ENCODE peak calls at places on chromosomes 1 and 21, in four cellular contexts. One of them, this sample, is unnamed.

GRCh38 chr1:193685986-193686385 is 499.6 kb upstream of the B3GALT2 start:
- DNase-seq in ovary: no peak
- DNase-seq in transverse colon: no peak
- DNase-seq in mammary epithelial cell: no peak
- DNase-seq in this sample: no peak

GRCh38 chr1:31669786-31670582 is 25.3 kb upstream of the PEF1 start:
- DNase-seq in ovary: peak; percentile 79
- DNase-seq in transverse colon: peak; percentile 90
- DNase-seq in mammary epithelial cell: peak; percentile 86
- DNase-seq in this sample: peak; percentile 94

GRCh38 chr21:38814126-38815059 is 8.7 kb downstream of the ETS2 start:
- DNase-seq in ovary: no peak
- DNase-seq in transverse colon: peak; percentile 57
- DNase-seq in mammary epithelial cell: no peak
- DNase-seq in this sample: no peak

GRCh38 chr1:76291186-76291585 is 216.6 kb downstream of the ST6GALNAC3 start:
- DNase-seq in ovary: no peak
- DNase-seq in transverse colon: no peak
- DNase-seq in mammary epithelial cell: no peak
- DNase-seq in this sample: no peak

GRCh38 chr1:22712502-22713271 is 2.0 kb downstream of the EPHB2 start:
- DNase-seq in ovary: peak; percentile 45
- DNase-seq in transverse colon: peak; percentile 48
- DNase-seq in mammary epithelial cell: no peak
- DNase-seq in this sample: no peak

GRCh38 chr1:187121661-187122060 is 292.9 kb downstream of the PLA2G4A start:
- DNase-seq in ovary: no peak
- DNase-seq in transverse colon: no peak
- DNase-seq in mammary epithelial cell: no peak
- DNase-seq in this sample: no peak

GRCh38 chr1:240909701-240910457 is 297.9 kb upstream of the GREM2 start:
- DNase-seq in ovary: no peak
- DNase-seq in transverse colon: no peak
- DNase-seq in mammary epithelial cell: no peak
- DNase-seq in this sample: no peak

GRCh38 chr1:150182233-150182632 is 32.5 kb downstream of the PLEKHO1 start:
- DNase-seq in ovary: no peak
- DNase-seq in transverse colon: no peak
- DNase-seq in mammary epithelial cell: no peak
- DNase-seq in this sample: peak; percentile 68

GRCh38 chr1:172041689-172042088 is 200.4 kb downstream of the DNM3 start:
- DNase-seq in ovary: no peak
- DNase-seq in transverse colon: no peak
- DNase-seq in mammary epithelial cell: no peak
- DNase-seq in this sample: no peak

GRCh38 chr1:212529211-212529731 is 79.3 kb upstream of the ATF3 start:
- DNase-seq in ovary: no peak
- DNase-seq in transverse colon: no peak
- DNase-seq in mammary epithelial cell: peak; percentile 45
- DNase-seq in this sample: no peak

GRCh38 chr1:88985033-88985432 is 7.4 kb downstream of the KYAT3 start:
- DNase-seq in ovary: peak; percentile 45
- DNase-seq in transverse colon: no peak
- DNase-seq in mammary epithelial cell: peak; percentile 94
- DNase-seq in this sample: no peak

GRCh38 chr1:217089239-217090014 is 366.2 kb upstream of the ESRRG start:
- DNase-seq in ovary: peak; percentile 28
- DNase-seq in transverse colon: peak; percentile 48
- DNase-seq in mammary epithelial cell: peak; percentile 43
- DNase-seq in this sample: no peak

GRCh38 chr1:61005572-61006386 is 76.6 kb upstream of the NFIA start:
- DNase-seq in ovary: no peak
- DNase-seq in transverse colon: no peak
- DNase-seq in mammary epithelial cell: no peak
- DNase-seq in this sample: no peak

GRCh38 chr1:156958247-156958714 is 37.8 kb downstream of the LRRC71 start:
- DNase-seq in ovary: no peak
- DNase-seq in transverse colon: no peak
- DNase-seq in mammary epithelial cell: peak; percentile 46
- DNase-seq in this sample: no peak

GRCh38 chr1:13819637-13820036 is 119.6 kb downstream of the PRDM2 start:
- DNase-seq in ovary: no peak
- DNase-seq in transverse colon: no peak
- DNase-seq in mammary epithelial cell: no peak
- DNase-seq in this sample: no peak

GRCh38 chr1:71330991-71331390 is 250.2 kb upstream of the ZRANB2 start:
- DNase-seq in ovary: no peak
- DNase-seq in transverse colon: no peak
- DNase-seq in mammary epithelial cell: no peak
- DNase-seq in this sample: no peak

GRCh38 chr1:26666855-26667254 is 29.0 kb upstream of the ARID1A start:
- DNase-seq in ovary: no peak
- DNase-seq in transverse colon: no peak
- DNase-seq in mammary epithelial cell: peak; percentile 49
- DNase-seq in this sample: no peak

GRCh38 chr1:162168261-162168660 is 98.8 kb downstream of the NOS1AP start:
- DNase-seq in ovary: no peak
- DNase-seq in transverse colon: no peak
- DNase-seq in mammary epithelial cell: no peak
- DNase-seq in this sample: no peak

GRCh38 chr1:48617227-48617626 is 145.2 kb upstream of the SPATA6 start:
- DNase-seq in ovary: no peak
- DNase-seq in transverse colon: no peak
- DNase-seq in mammary epithelial cell: peak; percentile 53
- DNase-seq in this sample: no peak

GRCh38 chr21:46554431-46555224 is 50.3 kb downstream of the S100B start:
- DNase-seq in ovary: no peak
- DNase-seq in transverse colon: no peak
- DNase-seq in mammary epithelial cell: no peak
- DNase-seq in this sample: no peak

GRCh38 chr1:56547977-56548376 is 31.4 kb downstream of the PLPP3 start:
- DNase-seq in ovary: no peak
- DNase-seq in transverse colon: peak; percentile 33
- DNase-seq in mammary epithelial cell: no peak
- DNase-seq in this sample: no peak

GRCh38 chr1:200526709-200527612 is 93.6 kb downstream of the KIF14 start:
- DNase-seq in ovary: no peak
- DNase-seq in transverse colon: no peak
- DNase-seq in mammary epithelial cell: no peak
- DNase-seq in this sample: no peak

GRCh38 chr1:11746092-11746491 is 10.2 kb downstream of the AGTRAP start:
- DNase-seq in ovary: no peak
- DNase-seq in transverse colon: no peak
- DNase-seq in mammary epithelial cell: peak; percentile 30
- DNase-seq in this sample: no peak

GRCh38 chr21:33478182-33478581 is 1.6 kb downstream of the TMEM50B start:
- DNase-seq in ovary: no peak
- DNase-seq in transverse colon: no peak
- DNase-seq in mammary epithelial cell: no peak
- DNase-seq in this sample: no peak

GRCh38 chr1:184118051-184118450 is 66.5 kb downstream of the TSEN15 start:
- DNase-seq in ovary: no peak
- DNase-seq in transverse colon: no peak
- DNase-seq in mammary epithelial cell: peak; percentile 98
- DNase-seq in this sample: no peak

GRCh38 chr1:228497206-228497605 is 10.0 kb downstream of the RNF187 start:
- DNase-seq in ovary: no peak
- DNase-seq in transverse colon: no peak
- DNase-seq in mammary epithelial cell: no peak
- DNase-seq in this sample: no peak

GRCh38 chr1:23984417-23985186 is 4.5 kb upstream of the SRSF10 start:
- DNase-seq in ovary: no peak
- DNase-seq in transverse colon: peak; percentile 38
- DNase-seq in mammary epithelial cell: peak; percentile 60
- DNase-seq in this sample: no peak

GRCh38 chr1:196433000-196433399 is 175.2 kb downstream of the KCNT2 start:
- DNase-seq in ovary: no peak
- DNase-seq in transverse colon: no peak
- DNase-seq in mammary epithelial cell: no peak
- DNase-seq in this sample: no peak

GRCh38 chr1:19123837-19124236 is 86.2 kb downstream of the UBR4 start:
- DNase-seq in ovary: no peak
- DNase-seq in transverse colon: no peak
- DNase-seq in mammary epithelial cell: no peak
- DNase-seq in this sample: no peak

GRCh38 chr1:215005078-215005477 is 77.5 kb upstream of the KCNK2 start:
- DNase-seq in ovary: no peak
- DNase-seq in transverse colon: no peak
- DNase-seq in mammary epithelial cell: no peak
- DNase-seq in this sample: no peak

DNA sequence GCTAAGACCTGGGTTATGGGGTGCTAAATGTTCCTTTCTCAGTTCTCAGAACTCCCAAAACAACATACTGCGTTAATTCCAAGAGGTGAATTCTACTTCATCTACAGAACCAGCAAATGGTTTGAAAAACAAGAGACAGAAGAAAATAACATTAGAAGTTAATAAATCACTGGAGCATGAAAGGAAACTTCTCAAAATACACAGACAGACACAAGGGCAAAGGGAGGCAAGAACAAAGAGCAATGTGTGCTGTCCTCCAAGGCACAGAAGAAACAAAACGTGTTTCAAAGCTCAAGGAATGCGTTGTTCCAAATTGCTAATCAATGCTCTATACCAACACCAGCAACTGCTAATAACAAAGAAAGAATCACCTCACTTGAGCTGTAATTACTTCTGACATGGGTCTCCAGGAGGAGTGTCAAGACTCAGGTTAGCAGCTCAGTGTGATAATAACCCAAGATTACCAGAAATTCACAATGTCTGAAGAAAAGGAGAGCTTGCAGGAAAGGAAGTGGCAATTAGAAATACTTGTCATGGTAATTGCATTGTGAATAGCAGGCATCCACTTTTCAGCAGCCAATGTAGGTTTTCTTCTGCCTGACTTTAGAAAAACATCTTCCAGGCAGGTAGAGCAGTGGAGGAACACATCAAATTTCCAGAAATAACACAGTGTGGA is 175.4 kb downstream of the SEC16B start:
- DNase-seq in ovary: no peak
- DNase-seq in transverse colon: no peak
- DNase-seq in mammary epithelial cell: no peak
- DNase-seq in this sample: no peak
- H3K4me3 ChIP-seq in ovary: no peak overlapping the region
- H3K4me3 ChIP-seq in transverse colon: no peak overlapping the region
- H3K4me3 ChIP-seq in mammary epithelial cell: no peak overlapping the region
- H3K4me3 ChIP-seq in this sample: no peak overlapping the region

GRCh38 chr1:64513557-64513956 is 43.6 kb downstream of the CACHD1 start:
- DNase-seq in ovary: no peak
- DNase-seq in transverse colon: no peak
- DNase-seq in mammary epithelial cell: no peak
- DNase-seq in this sample: no peak

GRCh38 chr1:64515427-64515826 is 45.5 kb downstream of the CACHD1 start:
- DNase-seq in ovary: peak; percentile 50
- DNase-seq in transverse colon: peak; percentile 44
- DNase-seq in mammary epithelial cell: peak; percentile 30
- DNase-seq in this sample: peak; percentile 85

GRCh38 chr1:64516803-64517568 is 47.1 kb downstream of the CACHD1 start:
- DNase-seq in ovary: no peak
- DNase-seq in transverse colon: no peak
- DNase-seq in mammary epithelial cell: no peak
- DNase-seq in this sample: no peak

GRCh38 chr1:64516301-64516700 is 46.4 kb downstream of the CACHD1 start:
- DNase-seq in ovary: no peak
- DNase-seq in transverse colon: no peak
- DNase-seq in mammary epithelial cell: no peak
- DNase-seq in this sample: no peak

GRCh38 chr1:64514197-64514765 is 44.4 kb downstream of the CACHD1 start:
- DNase-seq in ovary: no peak
- DNase-seq in transverse colon: no peak
- DNase-seq in mammary epithelial cell: peak; percentile 4
- DNase-seq in this sample: no peak
- H3K4me1 ChIP-seq in ovary: peaks cover 42% of the 10 kb centered on the region
- H3K4me1 ChIP-seq in transverse colon: peaks cover 20% of the 10 kb centered on the region
- H3K4me1 ChIP-seq in mammary epithelial cell: peaks cover 8% of the 10 kb centered on the region
- H3K4me1 ChIP-seq in this sample: no peaks in the 10 kb centered on the region

GRCh38 chr1:189151361-189151760 is 1326.3 kb downstream of the BRINP3 start:
- DNase-seq in ovary: no peak
- DNase-seq in transverse colon: no peak
- DNase-seq in mammary epithelial cell: no peak
- DNase-seq in this sample: no peak

GRCh38 chr1:189150624-189151023 is 1327.0 kb downstream of the BRINP3 start:
- DNase-seq in ovary: no peak
- DNase-seq in transverse colon: no peak
- DNase-seq in mammary epithelial cell: no peak
- DNase-seq in this sample: no peak

GRCh38 chr1:189152685-189153084 is 1325.0 kb downstream of the BRINP3 start:
- DNase-seq in ovary: no peak
- DNase-seq in transverse colon: no peak
- DNase-seq in mammary epithelial cell: no peak
- DNase-seq in this sample: no peak

GRCh38 chr1:189149547-189150375 is 1327.9 kb downstream of the BRINP3 start:
- DNase-seq in ovary: no peak
- DNase-seq in transverse colon: no peak
- DNase-seq in mammary epithelial cell: no peak
- DNase-seq in this sample: no peak
- TF ChIP-seq CTCF in ovary: no peak
- TF ChIP-seq CTCF in transverse colon: no peak
- TF ChIP-seq CTCF in mammary epithelial cell: no peak
- TF ChIP-seq CTCF in this sample: no peak

GRCh38 chr1:9418851-9419250 is 120.4 kb upstream of the SLC25A33 start:
- DNase-seq in ovary: no peak
- DNase-seq in transverse colon: no peak
- DNase-seq in mammary epithelial cell: no peak
- DNase-seq in this sample: no peak

GRCh38 chr1:9417695-9418094 is 121.6 kb upstream of the SLC25A33 start:
- DNase-seq in ovary: no peak
- DNase-seq in transverse colon: no peak
- DNase-seq in mammary epithelial cell: no peak
- DNase-seq in this sample: no peak

GRCh38 chr1:9416506-9416905 is 122.8 kb upstream of the SLC25A33 start:
- DNase-seq in ovary: no peak
- DNase-seq in transverse colon: no peak
- DNase-seq in mammary epithelial cell: no peak
- DNase-seq in this sample: no peak

GRCh38 chr1:9419642-9420041 is 119.6 kb upstream of the SLC25A33 start:
- DNase-seq in ovary: no peak
- DNase-seq in transverse colon: no peak
- DNase-seq in mammary epithelial cell: no peak
- DNase-seq in this sample: no peak

DNA sequence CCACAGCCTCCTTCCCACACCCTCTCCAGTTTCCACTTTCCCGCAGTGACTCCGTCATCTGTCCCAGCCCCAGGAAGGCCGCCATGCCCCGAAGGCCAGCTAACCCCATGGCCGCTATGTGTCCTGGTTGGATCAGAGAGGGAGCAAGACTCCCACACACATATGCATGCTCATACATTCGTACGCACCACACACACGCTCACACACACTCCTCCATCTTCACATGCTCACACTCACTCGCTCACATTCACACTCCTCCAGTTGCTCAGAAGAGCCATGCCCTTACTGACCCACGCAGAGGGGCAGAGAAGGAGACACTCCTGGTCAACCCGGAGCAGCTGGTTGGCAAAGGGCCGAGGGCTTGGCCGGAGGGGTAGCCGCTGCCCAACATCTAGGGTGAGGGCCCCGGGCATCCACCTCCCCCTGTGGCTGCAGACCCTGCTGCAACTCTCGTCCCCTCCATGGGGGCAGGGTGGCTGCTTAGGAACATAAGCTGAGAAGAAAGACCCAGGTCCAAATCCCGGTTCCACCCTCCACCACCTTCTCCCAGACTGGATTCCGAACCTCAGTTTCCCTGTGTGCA is 122.3 kb upstream of the SLC25A33 start:
- DNase-seq in ovary: no peak
- DNase-seq in transverse colon: no peak
- DNase-seq in mammary epithelial cell: no peak
- DNase-seq in this sample: no peak
- H3K4me3 ChIP-seq in ovary: no peak overlapping the region
- H3K4me3 ChIP-seq in transverse colon: no peak overlapping the region
- H3K4me3 ChIP-seq in mammary epithelial cell: no peak overlapping the region
- H3K4me3 ChIP-seq in this sample: no peak overlapping the region

This sample was measured in sigmoid colon.